ENCODE peak calls at places on chromosomes 11 and 22, in six cellular contexts. H is CD8-positive, alpha-beta T cell; N is right atrium auricular region; V is brain microvascular endothelial cell; R is IMR-90; G is sigmoid colon. E is an unnamed sample. For H3K27me3, the result is how much of the 10 kb centered on the place peaks cover.

GRCh38 chr11:47854667-47855066 is 6.5 kb upstream of the NUP160 start:
- DNase-seq in H (no peak), N (no peak), V (no peak), R (no peak), G (no peak), E (peak)

GRCh38 chr22:18144105-18144504 is 5.9 kb upstream of the USP18 start:
- DNase-seq in H (no peak), N (no peak), V (no peak), R (no peak), G (no peak), E (no peak)

GRCh38 chr11:8262552-8263108 is 1.0 kb downstream of the LMO1 start:
- DNase-seq in H (no peak), N (no peak), V (peak), R (peak), G (peak), E (peak)

GRCh38 chr11:126174816-126175215 is 36.6 kb downstream of the RPUSD4 start:
- DNase-seq in H (no peak), N (no peak), V (no peak), R (no peak), G (no peak), E (no peak)

GRCh38 chr22:41978732-41979131 is 9.5 kb downstream of the SEPTIN3 start:
- DNase-seq in H (no peak), N (no peak), V (no peak), R (no peak), G (no peak), E (no peak)

GRCh38 chr11:110196241-110196754 is 100.1 kb downstream of the RDX start:
- DNase-seq in H (no peak), N (peak), V (peak), R (peak), G (no peak), E (no peak)

GRCh38 chr22:26642465-26643367 is 14.7 kb upstream of the MIAT start:
- DNase-seq in H (peak), N (no peak), V (no peak), R (no peak), G (no peak), E (peak)

GRCh38 chr11:77361184-77361583 is 59.7 kb upstream of the GDPD4 start:
- DNase-seq in H (no peak), N (no peak), V (peak), R (peak), G (no peak), E (no peak)

GRCh38 chr11:62217191-62217748 is 8.8 kb downstream of the SCGB2A1 start:
- DNase-seq in H (no peak), N (no peak), V (no peak), R (no peak), G (no peak), E (no peak)

GRCh38 chr11:46210133-46210636 is 67.3 kb upstream of the CREB3L1 start:
- DNase-seq in H (no peak), N (no peak), V (peak), R (peak), G (no peak), E (no peak)

GRCh38 chr11:98740335-98740734 is 280.4 kb upstream of the CNTN5 start:
- DNase-seq in H (no peak), N (no peak), V (no peak), R (no peak), G (no peak), E (no peak)

GRCh38 chr11:2704896-2705606 is 5.3 kb upstream of the KCNQ1OT1 start:
- DNase-seq in H (no peak), N (no peak), V (no peak), R (no peak), G (peak), E (no peak)

GRCh38 chr11:84384637-84385227 is 1098.6 kb upstream of the CCDC90B start:
- DNase-seq in H (peak), N (peak), V (peak), R (peak), G (no peak), E (peak)

GRCh38 chr22:42376721-42377177 is 55.5 kb downstream of the NFAM1 start:
- DNase-seq in H (no peak), N (peak), V (no peak), R (peak), G (peak), E (no peak)

GRCh38 chr11:2700415-2701211 is 819 bp upstream of the KCNQ1OT1 start:
- DNase-seq in H (no peak), N (peak), V (no peak), R (no peak), G (peak), E (peak)

GRCh38 chr11:110862407-110862806 is 150.2 kb upstream of the ARHGAP20 start:
- DNase-seq in H (no peak), N (no peak), V (no peak), R (no peak), G (no peak), E (no peak)

GRCh38 chr11:3853935-3854659 is 1.4 kb upstream of the STIM1 start:
- DNase-seq in H (peak), N (no peak), V (no peak), R (no peak), G (peak), E (peak)

DNA sequence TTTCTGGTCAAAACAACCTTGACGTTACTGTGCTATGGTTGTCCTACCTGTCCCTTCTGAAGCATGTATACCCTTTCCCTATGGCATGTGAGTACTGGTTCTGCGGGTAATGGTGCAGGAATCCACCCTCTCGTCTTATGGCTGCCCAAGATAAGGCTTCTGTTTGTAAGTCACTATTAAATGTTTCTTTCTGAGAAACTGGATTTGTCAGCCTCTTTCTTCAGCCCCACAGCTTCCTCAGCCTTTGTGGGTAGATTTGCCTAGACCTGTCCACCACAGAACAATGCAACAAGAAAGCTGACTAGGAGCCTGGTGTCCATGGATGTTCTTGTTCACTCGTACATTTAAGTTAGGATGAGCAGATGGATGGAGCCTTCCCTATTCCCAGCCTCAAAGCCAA is 14.4 kb downstream of the MMP7 start:
- DNase-seq in H (no peak), N (no peak), V (no peak), R (no peak), G (no peak), E (no peak)
- H3K4me3 ChIP-seq in H (no peak), N (no peak), V (no peak), R (no peak), G (no peak), E (no peak)

DNA sequence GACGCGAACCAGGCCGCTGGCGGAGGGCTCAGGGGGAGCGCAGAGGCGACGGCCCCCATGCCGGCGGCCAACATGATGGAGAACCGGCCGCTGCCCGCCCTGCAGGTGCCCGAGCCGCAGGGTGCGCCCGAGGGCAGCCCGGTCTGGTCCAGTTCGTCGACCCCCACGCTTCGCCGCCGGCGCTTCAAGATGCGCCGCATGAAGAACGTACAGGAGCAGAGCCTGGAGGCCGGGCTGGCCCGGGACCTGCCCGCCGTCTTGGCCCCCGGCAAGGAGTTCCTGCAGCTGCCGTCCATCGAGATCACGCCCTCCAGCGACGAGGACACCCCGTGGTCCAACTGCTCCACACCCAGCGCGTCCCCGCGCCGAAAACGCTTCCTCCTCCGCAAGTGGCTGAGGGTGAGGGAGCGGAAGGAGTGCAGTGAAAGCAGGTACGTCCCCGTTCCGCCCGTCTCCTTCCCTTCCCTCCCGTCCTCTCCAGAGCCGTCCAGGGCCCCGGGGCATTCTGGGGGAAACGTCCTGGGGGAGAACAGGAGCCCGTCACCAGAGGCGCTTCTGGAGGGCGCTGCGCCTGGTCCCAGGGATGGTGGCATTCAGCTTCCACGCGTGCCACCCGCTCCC is 777 bp downstream of the GRAMD1B start:
- DNase-seq in H (peak), N (peak), V (peak), R (peak), G (peak), E (peak)
- TF ChIP-seq CTCF in H (peak), N (no peak), V (no peak), R (no peak), G (no peak), E (peak)

GRCh38 chr22:49704345-49705215 is 123.1 kb downstream of the BRD1 start:
- DNase-seq in H (no peak), N (no peak), V (no peak), R (no peak), G (no peak), E (no peak)

GRCh38 chr22:49703391-49703926 is 124.2 kb downstream of the BRD1 start:
- DNase-seq in H (no peak), N (no peak), V (no peak), R (no peak), G (no peak), E (no peak)

GRCh38 chr22:49703990-49704344 is 123.7 kb downstream of the BRD1 start:
- DNase-seq in H (no peak), N (no peak), V (no peak), R (no peak), G (no peak), E (no peak)

GRCh38 chr22:49705631-49706352 is 121.9 kb downstream of the BRD1 start:
- DNase-seq in H (no peak), N (no peak), V (no peak), R (no peak), G (no peak), E (no peak)

GRCh38 chr22:49705216-49705600 is 122.5 kb downstream of the BRD1 start:
- DNase-seq in H (no peak), N (no peak), V (no peak), R (no peak), G (no peak), E (no peak)
- H3K27me3 ChIP-seq in H (under half), N (under half), V (under half), R (under half), G (half or more), E (under half)

GRCh38 chr11:45067966-45068365 is 78.5 kb upstream of the PRDM11 start:
- DNase-seq in H (no peak), N (no peak), V (no peak), R (no peak), G (no peak), E (no peak)

GRCh38 chr11:45075519-45075918 is 70.9 kb upstream of the PRDM11 start:
- DNase-seq in H (no peak), N (no peak), V (no peak), R (no peak), G (no peak), E (no peak)

GRCh38 chr11:45073575-45074225 is 72.7 kb upstream of the PRDM11 start:
- DNase-seq in H (no peak), N (no peak), V (no peak), R (no peak), G (no peak), E (no peak)

GRCh38 chr11:45075952-45076351 is 70.5 kb upstream of the PRDM11 start:
- DNase-seq in H (no peak), N (no peak), V (no peak), R (no peak), G (no peak), E (no peak)

DNA sequence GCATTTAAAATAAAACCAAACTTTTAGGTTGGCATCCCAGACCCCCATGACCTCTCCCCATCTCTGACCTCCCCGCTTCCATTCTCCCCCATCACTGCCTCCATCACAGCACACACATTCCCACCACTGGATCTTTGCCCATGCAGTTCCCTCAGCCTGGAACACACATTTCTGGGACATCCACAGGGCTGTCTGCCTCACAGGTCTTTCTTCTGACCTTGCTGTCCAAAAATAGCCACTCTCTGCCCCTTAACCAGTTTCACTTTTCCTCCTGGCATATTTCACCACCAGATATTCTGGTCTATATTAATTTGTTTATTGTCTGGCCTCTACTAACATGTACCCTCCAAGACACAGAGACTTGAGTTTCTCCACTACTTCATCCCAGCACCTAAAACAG is 75.2 kb upstream of the PRDM11 start:
- DNase-seq in H (no peak), N (no peak), V (no peak), R (no peak), G (no peak), E (no peak)
- H3K4me3 ChIP-seq in H (no peak), N (no peak), V (no peak), R (no peak), G (no peak), E (no peak)

DNA sequence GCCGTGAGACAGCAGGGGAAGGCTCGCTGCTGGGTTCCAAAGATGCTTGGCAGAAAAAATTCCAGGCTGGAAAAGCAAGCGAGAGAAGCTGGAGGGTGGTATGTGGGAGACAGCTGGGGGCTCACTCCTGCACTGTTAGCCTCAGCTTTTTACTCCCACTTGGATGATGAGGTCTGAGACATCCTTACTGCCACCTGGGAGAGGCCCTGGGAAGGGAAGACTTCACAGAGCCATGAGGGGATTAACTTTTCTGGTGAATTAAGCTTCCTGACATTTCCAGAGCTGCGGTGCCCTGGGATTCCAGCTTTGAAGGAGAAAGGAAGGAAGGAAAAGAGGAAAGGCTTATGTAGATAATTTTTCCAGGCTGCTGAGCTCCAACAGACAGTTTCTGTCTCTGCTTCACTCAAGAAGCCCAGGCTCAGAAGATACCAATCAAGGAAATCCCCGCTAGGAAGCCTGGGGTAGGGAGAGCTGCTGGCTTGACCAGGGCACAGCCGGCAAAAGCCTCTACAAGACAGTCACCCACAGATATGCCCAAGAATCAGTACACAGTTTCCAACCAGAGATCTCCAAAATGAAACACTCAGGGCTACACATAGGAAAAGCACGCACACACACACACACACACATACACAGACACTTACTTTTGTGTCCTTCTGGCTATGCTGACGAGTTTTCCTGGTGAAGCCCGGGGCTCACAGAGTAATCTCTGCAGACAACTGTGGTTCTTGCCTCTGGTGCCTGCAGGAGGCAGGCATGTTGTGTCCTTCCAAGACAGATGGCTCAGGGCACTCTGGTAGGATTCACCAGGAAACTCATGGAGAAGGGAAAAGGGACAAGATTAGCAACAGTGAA is 907 bp downstream of the MCHR1 start:
- DNase-seq in H (no peak), N (no peak), V (peak), R (peak), G (no peak), E (no peak)
- TF ChIP-seq CTCF in H (no peak), N (no peak), V (peak), R (no peak), G (no peak), E (no peak)

DNA sequence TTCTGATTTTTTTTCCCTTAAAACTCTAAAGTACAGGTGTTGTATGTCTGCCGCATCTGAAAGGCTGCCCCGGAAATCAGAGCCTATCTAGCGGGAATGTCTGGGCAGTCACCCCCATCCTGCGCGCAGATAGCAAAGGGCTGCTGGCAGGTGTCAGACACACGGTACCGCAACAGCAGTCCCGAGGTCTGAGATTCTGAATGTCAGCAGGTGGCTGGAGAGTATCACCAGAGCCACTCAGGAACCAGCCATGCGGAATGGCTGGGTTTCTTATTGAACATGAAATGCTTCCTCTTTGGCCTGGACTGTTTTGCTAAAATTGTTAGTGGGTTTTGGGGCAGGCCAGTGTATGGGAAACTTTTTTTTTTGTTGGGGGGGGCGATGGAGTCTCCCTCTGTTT is 53.3 kb downstream of the CERK start:
- DNase-seq in H (no peak), N (no peak), V (no peak), R (no peak), G (no peak), E (peak)
- H3K27me3 ChIP-seq in H (under half), N (under half), V (under half), R (under half), G (under half), E (under half)

DNA sequence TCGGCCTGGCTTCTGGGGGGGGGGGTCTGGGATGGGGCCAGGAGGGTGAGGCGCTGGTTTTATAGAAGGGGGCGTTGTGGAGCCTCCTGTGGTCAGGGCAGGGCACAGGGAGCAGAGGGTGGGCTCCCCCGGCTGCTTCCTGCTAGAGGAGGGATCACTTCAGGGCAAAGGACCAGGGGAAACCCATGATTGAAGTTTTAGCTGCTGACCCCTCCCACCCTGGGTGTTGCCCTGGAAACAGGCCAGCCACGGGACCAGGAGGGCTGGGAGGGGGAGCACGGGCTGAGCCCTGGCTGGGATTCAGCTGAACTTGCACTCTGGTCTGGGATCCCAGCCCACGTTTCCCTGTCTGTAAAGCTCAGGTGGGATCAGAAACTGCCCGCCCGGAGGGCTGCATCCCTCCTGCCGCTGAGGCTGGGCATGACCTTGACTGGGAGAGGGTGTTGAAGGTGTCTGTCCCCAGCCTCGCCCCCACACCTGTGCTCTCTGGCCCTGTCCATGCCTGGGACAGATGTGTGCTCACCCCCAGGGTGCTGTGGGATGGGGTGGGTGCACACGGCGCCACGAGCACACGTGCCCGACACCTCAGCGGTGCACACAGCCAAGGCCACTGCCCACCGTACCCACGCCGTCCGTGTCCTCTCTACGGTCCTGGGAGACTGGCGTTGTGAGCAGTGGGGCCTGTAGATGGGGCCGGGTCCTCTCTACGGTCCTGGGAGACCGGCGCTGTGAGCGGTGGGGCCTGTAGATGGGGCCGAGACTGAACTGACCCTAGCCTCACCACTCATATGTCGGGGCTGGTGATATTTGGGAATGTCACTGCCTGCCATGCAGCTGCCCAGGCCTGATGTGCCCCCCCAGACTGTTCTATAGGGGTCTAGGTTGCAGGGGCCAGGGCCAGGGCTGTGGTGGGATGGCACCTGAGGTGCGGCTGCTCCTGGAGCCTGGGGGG is 2.3 kb downstream of the TSPAN4 start:
- DNase-seq in H (no peak), N (peak), V (no peak), R (peak), G (peak), E (no peak)
- H3K4me3 ChIP-seq in H (no peak), N (peak), V (peak), R (peak), G (peak), E (no peak)

GRCh38 chr11:63511349-63511748 is 5.5 kb downstream of the LGALS12 start:
- DNase-seq in H (no peak), N (no peak), V (no peak), R (no peak), G (no peak), E (no peak)
- TF ChIP-seq CTCF in H (no peak), N (no peak), V (no peak), R (no peak), G (no peak), E (no peak)

DNA sequence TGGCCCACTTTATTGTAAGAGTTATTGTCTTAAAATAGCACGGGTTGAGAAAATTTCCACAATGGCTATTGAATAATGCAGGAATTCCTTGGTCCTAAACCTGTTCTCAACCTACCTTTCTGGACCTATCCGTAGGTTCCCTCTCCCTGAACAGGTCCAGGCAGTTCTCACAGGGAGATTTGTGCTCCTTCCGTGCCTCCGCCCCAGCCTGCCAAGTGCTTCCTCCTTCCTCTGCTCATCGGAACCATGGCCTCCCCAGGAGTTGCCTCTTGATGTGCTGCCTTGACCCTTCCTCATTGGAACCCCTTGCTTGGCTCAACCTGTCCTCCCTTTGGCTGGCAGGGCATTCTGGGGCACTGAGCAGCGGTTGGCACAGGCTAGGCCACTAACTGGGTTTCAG is 147.4 kb downstream of the DSCAML1 start:
- DNase-seq in H (no peak), N (no peak), V (no peak), R (no peak), G (no peak), E (no peak)
- H3K27me3 ChIP-seq in H (under half), N (under half), V (under half), R (under half), G (under half), E (under half)